ENCODE peak calls at places on chromosomes 12 and 14, in six cellular contexts. C is IMR-90, F is neuronal stem cell, B is H9, A is mesenchymal stem cell, M is H1. K is an unnamed sample.

GRCh38 chr14:61591862-61592261 is 103.5 kb upstream of the HIF1A start:
- DNase-seq in A (no peak), C (no peak), B (no peak), M (no peak), F (no peak), K (no peak)

GRCh38 chr12:65895031-65895430 is 70.7 kb downstream of the HMGA2 start:
- DNase-seq in A (no peak), F (no peak), B (no peak), C (no peak), M (no peak), K (no peak)

GRCh38 chr12:102964872-102965271 is 7.4 kb downstream of the ASCL1 start:
- DNase-seq in C (no peak), M (no peak), A (no peak), F (no peak), B (peak), K (no peak)

GRCh38 chr12:39138268-39138667 is 232.9 kb upstream of the CPNE8 start:
- DNase-seq in C (no peak), M (no peak), F (no peak), B (no peak), A (no peak), K (no peak)

GRCh38 chr12:28963554-28963953 is 185.5 kb upstream of the FAR2 start:
- DNase-seq in C (peak), F (no peak), B (no peak), A (peak), M (no peak), K (peak)

GRCh38 chr12:120125792-120126634 is 9.5 kb upstream of the RAB35 start:
- DNase-seq in F (no peak), B (no peak), M (no peak), A (peak), C (peak), K (no peak)

GRCh38 chr12:128820253-128820652 is 3.5 kb downstream of the SLC15A4 start:
- DNase-seq in F (no peak), C (no peak), A (no peak), B (no peak), M (no peak), K (no peak)

GRCh38 chr12:52050771-52051541 is at the start of gene NR4A1:
- DNase-seq in A (peak), C (peak), F (peak), B (peak), M (no peak), K (peak)

GRCh38 chr12:67651380-67651695 is 2.8 kb downstream of the DYRK2 start:
- DNase-seq in M (no peak), B (no peak), C (peak), A (peak), F (no peak), K (no peak)

GRCh38 chr14:72808564-72808963 is 85.3 kb downstream of the DPF3 start:
- DNase-seq in B (no peak), A (no peak), F (no peak), M (no peak), C (no peak), K (no peak)

GRCh38 chr14:101131451-101131916 is 228.0 kb upstream of the RTL1 start:
- DNase-seq in F (no peak), C (no peak), A (no peak), B (peak), M (no peak), K (peak)
- H3K23ac ChIP-seq in F (no peak), C (no peak), A (no peak), B (no peak), M (no peak), K (no peak)

DNA sequence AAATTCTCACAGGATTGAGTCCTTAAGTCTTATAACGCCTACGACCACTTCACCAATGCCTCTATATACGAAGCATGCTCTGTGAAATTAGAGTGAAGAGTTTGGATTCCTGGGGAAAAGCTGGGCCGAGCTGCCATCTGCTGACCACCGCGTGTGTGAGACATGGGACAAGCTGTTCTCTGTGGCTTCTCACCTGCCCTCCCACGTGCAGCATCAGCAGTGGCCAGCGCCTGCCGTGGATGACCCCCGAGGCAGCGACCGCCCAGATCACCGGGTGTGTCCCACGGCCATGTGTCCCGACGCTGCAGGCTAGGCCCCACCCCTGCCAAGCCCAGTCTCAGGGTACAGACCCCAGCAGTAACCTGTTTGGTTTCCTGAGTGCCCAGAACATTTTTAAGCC is 21.6 kb upstream of the GOLGA3 start:
- DNase-seq in A (no peak), B (no peak), M (no peak), C (no peak), F (no peak), K (no peak)
- H3K14ac ChIP-seq in A (no peak), B (no peak), M (no peak), C (no peak), F (no peak), K (no peak)

DNA sequence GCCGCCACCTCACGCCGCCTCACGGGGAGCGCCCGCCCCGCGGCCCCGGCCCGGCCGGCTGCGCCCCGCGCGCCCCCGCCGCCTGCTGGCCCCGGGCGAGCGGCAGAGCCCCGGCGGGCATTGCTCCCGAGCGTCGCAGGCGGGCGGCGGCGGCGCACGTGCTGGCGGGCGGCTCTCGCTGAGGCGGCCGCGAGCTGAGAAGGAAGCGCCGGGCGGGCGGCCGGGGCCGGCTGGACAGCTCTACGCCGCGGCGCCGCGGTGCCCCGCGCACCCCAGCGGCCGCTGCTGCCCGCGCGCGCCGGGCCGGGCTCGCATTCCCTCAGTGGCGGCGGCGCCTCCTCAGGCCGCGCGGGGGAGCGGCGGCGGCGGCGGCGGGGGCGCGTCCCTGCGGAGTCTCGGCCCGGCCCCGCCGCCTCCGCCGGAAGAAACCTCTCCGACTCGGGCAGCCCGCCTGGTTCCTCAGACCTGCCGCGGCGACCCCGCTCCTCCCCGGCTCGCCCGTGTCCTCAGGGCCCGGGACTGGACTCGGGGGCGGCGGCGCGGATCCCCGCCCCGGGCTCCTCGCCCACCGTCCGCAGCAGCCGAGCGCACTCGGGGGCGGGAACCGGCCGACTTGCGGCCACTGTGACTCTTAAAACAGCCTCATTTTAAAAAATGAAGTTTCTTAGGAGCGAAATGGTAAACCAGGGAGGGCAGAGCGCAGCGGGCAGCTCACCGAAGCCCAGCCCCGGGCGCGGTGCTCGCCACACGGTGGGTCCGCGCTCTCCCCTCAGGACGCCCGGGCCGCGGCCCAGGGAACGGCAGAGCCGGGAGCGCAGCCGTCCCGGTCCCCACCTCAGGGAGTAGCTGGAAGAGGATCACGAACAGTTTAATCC is at the start of gene PITPNM2:
- DNase-seq in B (no peak), M (no peak), C (peak), A (peak), F (peak), K (peak)
- H3K23ac ChIP-seq in B (no peak), M (no peak), C (peak), A (peak), F (peak), K (no peak)

GRCh38 chr14:54712371-54712998 is 145.6 kb downstream of the SAMD4A start:
- DNase-seq in M (no peak), B (no peak), A (peak), C (peak), F (no peak), K (no peak)
- H3K14ac ChIP-seq in M (no peak), B (peak), A (no peak), C (peak), F (no peak), K (no peak)

GRCh38 chr12:76555797-76556196 is 3.8 kb downstream of the OSBPL8 start:
- DNase-seq in C (no peak), B (no peak), A (no peak), F (no peak), M (no peak), K (no peak)

GRCh38 chr12:76560083-76560491 is 516 bp upstream of the OSBPL8 start:
- DNase-seq in F (no peak), B (no peak), C (no peak), A (no peak), M (no peak), K (no peak)

GRCh38 chr12:76556373-76556772 is 3.2 kb downstream of the OSBPL8 start:
- DNase-seq in A (no peak), F (no peak), C (no peak), M (no peak), B (no peak), K (no peak)

GRCh38 chr12:76559277-76560082 is at the start of gene OSBPL8:
- DNase-seq in C (peak), A (peak), B (peak), F (peak), M (peak), K (peak)

DNA sequence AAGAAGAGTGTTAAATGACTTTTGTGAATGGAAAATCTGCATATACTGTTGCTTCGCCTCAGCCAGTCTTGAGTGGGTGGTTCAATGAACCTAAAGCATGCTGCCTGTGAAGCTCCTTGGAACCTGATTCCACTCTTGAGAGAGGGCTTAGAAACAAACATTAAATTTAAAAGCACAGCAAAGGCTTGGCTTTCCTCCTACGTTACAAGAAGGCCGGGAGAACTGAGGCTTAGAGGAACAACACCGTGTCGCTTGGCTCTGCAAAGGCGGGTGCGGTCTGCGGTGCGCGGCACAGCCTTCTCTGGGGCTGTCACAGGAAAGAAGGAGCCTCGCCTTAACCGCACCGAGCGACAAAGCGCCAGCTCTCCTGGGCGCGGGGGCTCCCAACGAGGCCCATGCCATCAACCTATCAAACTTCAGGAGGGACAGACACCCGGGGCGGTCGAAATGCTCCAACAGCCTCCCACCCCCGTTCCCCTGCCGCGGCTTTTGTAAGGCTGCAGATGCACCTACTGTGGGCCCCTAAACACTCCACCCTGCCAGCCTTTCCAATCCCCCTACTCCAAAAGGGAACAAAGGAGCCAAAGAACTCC is 791 bp downstream of the OSBPL8 start:
- DNase-seq in A (peak), C (peak), B (peak), M (peak), F (peak), K (peak)
- H3K23ac ChIP-seq in A (peak), C (peak), B (no peak), M (no peak), F (peak), K (no peak)

DNA sequence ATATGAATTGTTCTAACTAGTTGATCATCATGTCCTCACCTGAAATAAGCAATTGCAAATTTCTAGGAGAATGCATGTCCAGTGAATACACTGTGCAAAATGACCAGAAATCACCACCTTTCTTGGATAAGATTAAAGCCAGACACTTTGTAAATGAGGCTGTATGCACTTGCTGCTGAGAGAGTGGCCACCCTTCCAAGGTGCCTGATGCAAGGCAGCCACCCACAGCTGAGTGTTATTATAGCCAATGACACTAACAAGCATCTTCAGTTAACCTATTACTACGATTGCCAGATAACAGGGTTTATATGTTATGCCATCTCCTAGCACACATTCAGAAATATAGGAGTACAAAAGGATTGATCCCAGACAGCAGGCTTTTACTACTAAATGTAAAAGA is 729.9 kb upstream of the TMEM132C start:
- DNase-seq in B (no peak), A (no peak), F (no peak), M (no peak), C (no peak), K (no peak)
- H3K14ac ChIP-seq in B (no peak), A (no peak), F (no peak), M (no peak), C (no peak), K (no peak)

DNA sequence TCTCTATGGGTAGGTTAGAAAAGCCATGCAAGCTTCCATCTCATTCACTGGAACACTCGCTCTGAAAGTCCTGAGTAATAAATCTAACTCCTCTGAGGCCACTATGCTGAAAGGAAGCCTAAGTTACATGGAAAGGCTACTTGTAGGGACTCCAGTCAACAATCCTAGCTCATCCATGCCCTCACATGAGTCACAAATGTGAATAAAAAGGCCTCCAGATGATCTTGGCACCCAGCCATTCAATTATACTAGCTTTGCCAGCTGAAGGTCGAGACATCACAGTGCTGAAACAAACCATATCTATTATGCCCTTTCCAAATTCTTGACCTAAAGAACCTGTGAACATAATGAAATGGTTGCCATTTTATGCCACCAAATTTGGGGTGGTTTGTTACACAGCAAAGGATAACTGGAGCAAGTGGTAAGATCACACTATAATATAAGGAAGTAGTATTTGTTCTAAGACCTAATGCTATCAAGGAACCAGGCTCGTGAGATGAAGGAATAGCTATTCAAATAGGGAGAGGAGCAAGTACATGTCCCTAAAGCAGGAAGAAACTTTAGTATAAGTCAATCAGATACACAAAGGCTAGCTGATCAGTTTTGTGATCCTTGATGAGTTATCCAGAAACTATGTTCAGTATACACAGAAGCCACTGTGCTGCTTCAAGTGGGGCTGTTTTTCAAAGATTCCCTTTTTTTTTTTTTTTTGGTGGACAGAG is 142.1 kb downstream of the MED13L start:
- DNase-seq in M (no peak), A (peak), F (no peak), B (no peak), C (peak), K (no peak)
- H3K23ac ChIP-seq in M (no peak), A (no peak), F (no peak), B (no peak), C (peak), K (no peak)

GRCh38 chr12:6074979-6075585 is 49.4 kb downstream of the VWF start:
- DNase-seq in M (no peak), F (no peak), A (no peak), B (peak), C (no peak), K (peak)

GRCh38 chr12:6076340-6076739 is 48.1 kb downstream of the VWF start:
- DNase-seq in M (no peak), B (no peak), A (no peak), C (no peak), F (no peak), K (no peak)

GRCh38 chr12:6074394-6074793 is 50.1 kb downstream of the VWF start:
- DNase-seq in C (no peak), B (no peak), M (no peak), A (no peak), F (no peak), K (no peak)

GRCh38 chr12:6078378-6079083 is 45.9 kb downstream of the VWF start:
- DNase-seq in F (no peak), B (no peak), M (no peak), A (no peak), C (no peak), K (no peak)

DNA sequence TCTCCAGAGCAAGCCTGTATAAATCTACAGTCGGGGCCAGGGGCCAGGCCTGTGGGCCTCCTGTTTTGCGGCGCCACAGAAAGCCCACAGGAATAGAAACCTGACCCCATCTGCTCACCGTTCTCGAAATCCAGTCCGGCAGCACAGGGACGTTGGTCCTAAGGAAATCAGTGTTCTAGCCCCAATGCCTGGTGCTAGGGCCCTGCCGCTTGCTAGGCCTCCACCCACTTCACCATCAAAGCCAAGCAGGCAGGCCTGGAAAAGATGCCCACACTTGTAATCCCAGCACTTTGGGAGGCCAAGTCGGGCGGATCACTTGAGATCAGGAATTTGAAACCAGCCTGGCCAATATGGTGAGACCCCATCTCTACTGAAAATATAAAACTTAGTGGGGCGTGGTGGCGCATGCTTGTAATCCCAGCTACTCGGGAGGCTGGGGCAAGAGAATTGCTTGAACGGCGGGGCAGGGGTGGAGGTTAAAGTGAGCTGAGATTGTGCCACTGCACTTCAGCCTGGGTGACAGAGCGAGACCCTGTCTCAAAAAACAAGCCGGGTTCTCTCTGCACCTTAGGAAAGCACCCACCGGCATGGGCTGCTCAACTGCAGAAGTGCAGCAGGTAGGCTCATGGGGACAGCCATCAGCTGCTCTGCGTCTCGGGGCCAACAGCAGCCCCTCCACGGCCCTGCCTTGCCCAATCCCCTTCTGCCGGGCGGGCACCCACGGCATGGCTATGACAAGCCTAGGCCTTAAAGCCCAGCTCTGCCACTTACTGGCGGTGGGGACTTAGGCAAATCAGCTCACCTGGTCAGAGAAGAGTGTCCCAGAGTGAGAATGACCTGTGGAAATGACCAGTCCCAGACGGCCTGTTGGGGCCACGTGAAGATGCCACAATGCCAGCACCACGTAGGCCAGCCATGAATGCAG is 47.4 kb downstream of the VWF start:
- DNase-seq in M (no peak), C (no peak), B (no peak), F (no peak), A (no peak), K (no peak)
- H3K14ac ChIP-seq in M (no peak), C (no peak), B (no peak), F (no peak), A (no peak), K (peak)

DNA sequence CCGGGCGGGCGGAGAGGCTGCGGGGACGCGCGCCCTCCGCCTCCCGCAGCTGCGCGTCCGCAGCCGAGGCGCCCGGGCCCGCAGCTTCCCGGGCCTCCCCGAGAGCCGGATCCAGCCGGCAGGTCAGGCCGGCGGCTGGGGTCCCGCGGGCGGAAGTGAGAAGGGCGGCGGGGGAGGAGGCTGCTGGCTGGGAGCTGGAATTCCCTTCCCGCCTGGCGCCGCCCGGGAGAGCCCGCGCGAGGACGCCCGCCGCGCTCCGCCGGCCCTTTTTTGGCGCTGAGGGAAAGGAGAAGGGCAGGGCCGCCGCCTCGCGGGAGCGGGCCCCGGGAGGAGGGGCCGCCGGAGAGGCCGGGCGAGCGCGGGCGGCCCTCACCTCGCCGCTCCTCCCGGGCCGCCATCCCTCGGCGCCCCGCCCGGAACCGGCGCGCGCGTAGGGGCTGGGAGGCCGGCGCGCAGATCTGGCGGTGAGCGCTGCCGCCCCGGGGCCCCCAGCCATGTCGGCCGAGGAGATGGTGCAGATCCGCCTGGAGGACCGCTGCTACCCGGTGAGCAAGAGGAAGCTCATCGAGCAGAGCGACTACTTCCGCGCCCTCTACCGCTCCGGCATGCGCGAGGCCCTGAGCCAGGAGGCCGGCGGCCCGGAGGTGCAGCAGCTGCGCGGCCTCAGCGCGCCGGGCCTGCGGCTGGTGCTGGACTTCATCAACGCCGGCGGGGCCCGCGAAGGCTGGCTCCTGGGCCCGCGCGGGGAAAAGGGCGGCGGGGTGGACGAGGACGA is at the start of the genes KLHL42 and MANSC4:
- DNase-seq in C (peak), B (peak), M (no peak), F (peak), A (peak), K (peak)
- H3K23ac ChIP-seq in C (peak), B (no peak), M (no peak), F (peak), A (peak), K (peak)

K was measured in trophoblast cell.